ENCODE peak calls at places on chromosomes 6 and 20, in four cellular contexts. P is B cell, T is type B pancreatic cell, S is head of caudate nucleus. L is an unnamed sample.

GRCh38 chr20:57678340-57678739 is 31.5 kb downstream of the PMEPA1 start:
- DNase-seq in P (no peak), S (peak), T (no peak), L (no peak)

GRCh38 chr6:43765776-43766175 is 4.2 kb upstream of the VEGFA start:
- DNase-seq in T (no peak), S (no peak), P (no peak), L (no peak)

GRCh38 chr20:48156521-48156920 is 371.2 kb upstream of the SULF2 start:
- DNase-seq in S (no peak), T (no peak), P (no peak), L (no peak)

GRCh38 chr20:40687384-40688128 is 1.5 kb downstream of the MAFB start:
- DNase-seq in T (no peak), P (no peak), S (peak), L (peak)

GRCh38 chr20:23302386-23302785 is 48.2 kb upstream of the NXT1 start:
- DNase-seq in P (no peak), T (no peak), S (no peak), L (no peak)

GRCh38 chr20:38271609-38272120 is 11.1 kb upstream of the KIAA1755 start:
- DNase-seq in S (no peak), P (no peak), T (no peak), L (no peak)

GRCh38 chr20:4325548-4326187 is 310.3 kb upstream of the RNF24 start:
- DNase-seq in P (no peak), T (no peak), S (no peak), L (no peak)

GRCh38 chr6:122494665-122495272 is 23.2 kb upstream of the SERINC1 start:
- DNase-seq in P (no peak), S (no peak), T (no peak), L (no peak)

GRCh38 chr6:148761532-148761951 is 14.7 kb downstream of the UST start:
- DNase-seq in T (no peak), P (no peak), S (no peak), L (no peak)

GRCh38 chr20:63748356-63749270 is 9.0 kb downstream of the SLC2A4RG start:
- DNase-seq in S (no peak), T (no peak), P (peak), L (peak)

GRCh38 chr20:47543006-47543431 is 41.3 kb downstream of the NCOA3 start:
- DNase-seq in S (no peak), T (no peak), P (no peak), L (peak)

GRCh38 chr6:12813321-12813720 is 96.8 kb downstream of the PHACTR1 start:
- DNase-seq in S (no peak), T (no peak), P (no peak), L (no peak)

GRCh38 chr6:43060034-43060754 is 763 bp downstream of the KLC4 start:
- DNase-seq in T (no peak), P (no peak), S (no peak), L (no peak)

GRCh38 chr6:168180548-168181011 is 101.6 kb upstream of the FRMD1 start:
- DNase-seq in S (peak), P (no peak), T (peak), L (no peak)

GRCh38 chr20:29741894-29742698 is 1515.4 kb upstream of the DEFB115 start:
- DNase-seq in T (no peak), P (peak), S (no peak), L (peak)

GRCh38 chr6:142326539-142326938 is 24.7 kb downstream of the ADGRG6 start:
- DNase-seq in S (no peak), T (no peak), P (no peak), L (no peak)

GRCh38 chr6:150704447-150705192 is 104.9 kb downstream of the PLEKHG1 start:
- DNase-seq in T (no peak), S (no peak), P (no peak), L (no peak)

GRCh38 chr6:154408906-154409500 is 52.4 kb upstream of the IPCEF1 start:
- DNase-seq in S (no peak), P (no peak), T (no peak), L (no peak)

GRCh38 chr6:15504040-15504491 is 158.8 kb downstream of the DTNBP1 start:
- DNase-seq in P (no peak), T (no peak), S (peak), L (no peak)

GRCh38 chr6:55617272-55617671 is 38.3 kb upstream of the HMGCLL1 start:
- DNase-seq in P (no peak), T (no peak), S (no peak), L (peak)

GRCh38 chr6:45946352-45946751 is 69.3 kb downstream of the CLIC5 start:
- DNase-seq in P (no peak), T (no peak), S (no peak), L (no peak)

GRCh38 chr6:164087870-164088269 is 673.4 kb downstream of the QKI start:
- DNase-seq in P (no peak), S (no peak), T (no peak), L (no peak)

GRCh38 chr6:119346450-119346849 is 3.1 kb downstream of the MAN1A1 start:
- DNase-seq in S (no peak), P (no peak), T (no peak), L (no peak)

GRCh38 chr6:108941281-108941680 is 93.1 kb downstream of the ARMC2 start:
- DNase-seq in S (no peak), T (no peak), P (no peak), L (no peak)